ENCODE peak calls at places on chromosome 5, in seven cellular contexts. C, A, N, U, S, G and Y are unnamed samples.

GRCh38 chr5:168307022-168307421 is 15.6 kb downstream of the WWC1 start:
- DNase-seq in A (no peak), S (no peak), U (no peak), C (no peak), G (no peak), N (no peak), Y (no peak)

GRCh38 chr5:131466171-131466766 is 168.8 kb downstream of the RAPGEF6 start:
- DNase-seq in U (no peak), A (no peak), C (no peak), N (no peak), G (no peak), S (no peak), Y (peak; percentile 47)

GRCh38 chr5:61230492-61230891 is 68.2 kb upstream of the SMIM15 start:
- DNase-seq in S (no peak), U (no peak), G (no peak), A (no peak), C (no peak), N (no peak), Y (no peak)

GRCh38 chr5:6484446-6484845 is 35.8 kb downstream of the UBE2QL1 start:
- DNase-seq in U (no peak), A (no peak), N (no peak), S (no peak), C (no peak), G (no peak), Y (no peak)

GRCh38 chr5:32531885-32532520 is 53.4 kb upstream of the SUB1 start:
- DNase-seq in G (peak; percentile 33), N (no peak), C (no peak), U (peak; percentile 79), S (peak; percentile 72), A (peak; percentile 39), Y (peak; percentile 63)

GRCh38 chr5:59656351-59657254 is 236.9 kb downstream of the PDE4D start:
- DNase-seq in C (no peak), N (no peak), G (no peak), U (no peak), A (no peak), S (no peak), Y (no peak)

GRCh38 chr5:59367791-59368394 is 525.6 kb downstream of the PDE4D start:
- DNase-seq in C (peak; percentile 35), N (peak; percentile 69), U (peak; percentile 60), A (no peak), G (peak; percentile 12), S (peak; percentile 11), Y (peak; percentile 78)

GRCh38 chr5:177232761-177233160 is 70.8 kb downstream of the RAB24 start:
- DNase-seq in G (no peak), S (no peak), A (no peak), U (no peak), C (no peak), N (no peak), Y (peak; percentile 64)

GRCh38 chr5:141958113-141958512 is at the start of gene PCDH12:
- DNase-seq in N (no peak), S (no peak), C (no peak), U (no peak), A (no peak), G (no peak), Y (no peak)

GRCh38 chr5:134784946-134785620 is 26.5 kb downstream of the DDX46 start:
- DNase-seq in C (no peak), G (no peak), N (no peak), S (no peak), A (no peak), U (no peak), Y (peak; percentile 60)

GRCh38 chr5:39102684-39103155 is 28.5 kb upstream of the RICTOR start:
- DNase-seq in A (no peak), C (no peak), N (no peak), U (no peak), S (no peak), G (no peak), Y (peak; percentile 68)